ENCODE peak calls at places on chromosome 11, in nine cellular contexts. One of them, this sample, is unnamed.

GRCh38 chr11:114230031-114230430 is 66.2 kb upstream of the NNMT start:
- DNase-seq in mesendoderm: no peak
- DNase-seq in neural progenitor cell: no peak
- DNase-seq in bronchial epithelial cell: no peak
- DNase-seq in mucosa of descending colon: no peak
- DNase-seq in naive thymus-derived CD4-positive, alpha-beta T cell: no peak
- DNase-seq in mammary epithelial cell: no peak
- DNase-seq in hepatocyte: no peak
- DNase-seq in effector memory CD4-positive, alpha-beta T cell: no peak
- DNase-seq in this sample: no peak

GRCh38 chr11:48096588-48097525 is 116.5 kb downstream of the PTPRJ start:
- DNase-seq in neural progenitor cell: no peak
- DNase-seq in mucosa of descending colon: no peak
- DNase-seq in mammary epithelial cell: peak; percentile 64
- DNase-seq in effector memory CD4-positive, alpha-beta T cell: no peak
- DNase-seq in mesendoderm: peak; percentile 93
- DNase-seq in naive thymus-derived CD4-positive, alpha-beta T cell: no peak
- DNase-seq in bronchial epithelial cell: peak; percentile 86
- DNase-seq in hepatocyte: no peak
- DNase-seq in this sample: no peak

GRCh38 chr11:117822031-117822521 is 2.5 kb downstream of the FXYD2 start:
- DNase-seq in mesendoderm: peak; percentile 49
- DNase-seq in mammary epithelial cell: no peak
- DNase-seq in neural progenitor cell: peak; percentile 68
- DNase-seq in hepatocyte: peak; percentile 62
- DNase-seq in mucosa of descending colon: peak; percentile 70
- DNase-seq in bronchial epithelial cell: no peak
- DNase-seq in naive thymus-derived CD4-positive, alpha-beta T cell: peak; percentile 36
- DNase-seq in effector memory CD4-positive, alpha-beta T cell: no peak
- DNase-seq in this sample: no peak

GRCh38 chr11:85132839-85133238 is 494.3 kb downstream of the DLG2 start:
- DNase-seq in mammary epithelial cell: no peak
- DNase-seq in mesendoderm: peak; percentile 12
- DNase-seq in naive thymus-derived CD4-positive, alpha-beta T cell: no peak
- DNase-seq in neural progenitor cell: peak; percentile 54
- DNase-seq in hepatocyte: peak; percentile 5
- DNase-seq in bronchial epithelial cell: no peak
- DNase-seq in mucosa of descending colon: no peak
- DNase-seq in effector memory CD4-positive, alpha-beta T cell: no peak
- DNase-seq in this sample: peak; percentile 33

GRCh38 chr11:128502736-128503135 is 84.6 kb downstream of the ETS1 start:
- DNase-seq in mammary epithelial cell: peak; percentile 89
- DNase-seq in mucosa of descending colon: peak; percentile 37
- DNase-seq in effector memory CD4-positive, alpha-beta T cell: no peak
- DNase-seq in bronchial epithelial cell: peak; percentile 75
- DNase-seq in hepatocyte: peak; percentile 64
- DNase-seq in mesendoderm: no peak
- DNase-seq in naive thymus-derived CD4-positive, alpha-beta T cell: no peak
- DNase-seq in neural progenitor cell: no peak
- DNase-seq in this sample: peak; percentile 92

GRCh38 chr11:110182886-110183285 is 89.7 kb downstream of the ZC3H12C start:
- DNase-seq in effector memory CD4-positive, alpha-beta T cell: no peak
- DNase-seq in neural progenitor cell: no peak
- DNase-seq in naive thymus-derived CD4-positive, alpha-beta T cell: no peak
- DNase-seq in mucosa of descending colon: no peak
- DNase-seq in mesendoderm: no peak
- DNase-seq in bronchial epithelial cell: peak; percentile 91
- DNase-seq in hepatocyte: no peak
- DNase-seq in mammary epithelial cell: peak; percentile 86
- DNase-seq in this sample: no peak

GRCh38 chr11:108551653-108552462 is 41.7 kb downstream of the EXPH5 start:
- DNase-seq in mucosa of descending colon: no peak
- DNase-seq in mammary epithelial cell: no peak
- DNase-seq in bronchial epithelial cell: peak; percentile 33
- DNase-seq in neural progenitor cell: peak; percentile 32
- DNase-seq in effector memory CD4-positive, alpha-beta T cell: no peak
- DNase-seq in naive thymus-derived CD4-positive, alpha-beta T cell: no peak
- DNase-seq in mesendoderm: peak; percentile 76
- DNase-seq in hepatocyte: no peak
- DNase-seq in this sample: peak; percentile 35

GRCh38 chr11:113817162-113817561 is 37.6 kb downstream of the CLDN25 start:
- DNase-seq in neural progenitor cell: no peak
- DNase-seq in mesendoderm: no peak
- DNase-seq in effector memory CD4-positive, alpha-beta T cell: no peak
- DNase-seq in naive thymus-derived CD4-positive, alpha-beta T cell: no peak
- DNase-seq in bronchial epithelial cell: no peak
- DNase-seq in mammary epithelial cell: no peak
- DNase-seq in hepatocyte: no peak
- DNase-seq in mucosa of descending colon: no peak
- DNase-seq in this sample: no peak

GRCh38 chr11:133835258-133836075 is 9.8 kb downstream of the SPATA19 start:
- DNase-seq in mucosa of descending colon: no peak
- DNase-seq in naive thymus-derived CD4-positive, alpha-beta T cell: no peak
- DNase-seq in mesendoderm: peak; percentile 91
- DNase-seq in effector memory CD4-positive, alpha-beta T cell: no peak
- DNase-seq in hepatocyte: peak; percentile 77
- DNase-seq in bronchial epithelial cell: peak; percentile 67
- DNase-seq in neural progenitor cell: peak; percentile 82
- DNase-seq in mammary epithelial cell: peak; percentile 59
- DNase-seq in this sample: peak; percentile 69

DNA sequence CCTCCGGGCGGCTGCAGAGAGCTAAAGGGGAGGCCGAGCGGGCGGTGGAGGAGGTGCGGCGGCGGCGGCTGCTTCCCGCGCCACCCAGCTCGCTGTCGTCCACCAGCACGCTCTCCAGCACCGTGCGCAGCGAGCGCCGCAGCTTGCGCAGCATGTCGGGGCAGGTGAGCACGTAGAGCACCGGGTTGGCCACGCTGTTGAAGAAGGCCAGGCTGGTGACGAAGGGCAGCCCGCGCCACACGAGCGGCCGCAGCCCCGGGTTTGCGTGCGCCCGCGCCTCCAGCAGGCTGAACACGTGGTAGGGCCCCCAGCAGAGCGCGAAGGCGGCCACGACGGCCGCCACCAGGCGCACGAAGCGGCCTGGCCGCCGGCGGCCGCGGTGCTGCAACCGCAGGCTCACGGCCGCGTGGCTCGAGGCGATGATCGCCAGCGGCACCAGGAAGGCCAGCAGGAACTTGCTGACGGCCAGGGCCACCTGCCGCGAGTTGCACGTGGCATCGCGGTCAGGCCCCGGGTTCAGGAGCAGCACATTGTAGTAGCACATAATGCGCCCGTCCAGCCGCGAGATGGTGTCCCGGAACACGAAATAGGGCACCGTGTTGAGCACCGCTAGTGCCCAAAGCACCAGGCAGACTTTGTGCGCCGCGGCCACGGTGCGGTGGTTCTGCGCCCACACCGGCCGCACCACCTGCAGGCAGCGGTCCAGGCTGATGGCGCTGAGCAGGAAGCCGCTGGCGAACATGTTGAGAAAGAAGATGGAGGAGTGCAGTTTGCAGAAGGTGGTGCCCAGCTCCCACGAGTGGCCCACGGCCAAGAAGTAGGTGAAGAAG is 2.9 kb downstream of the PTGDR2 start:
- DNase-seq in mammary epithelial cell: no peak
- DNase-seq in effector memory CD4-positive, alpha-beta T cell: no peak
- DNase-seq in naive thymus-derived CD4-positive, alpha-beta T cell: no peak
- DNase-seq in mucosa of descending colon: peak; percentile 35
- DNase-seq in neural progenitor cell: peak; percentile 57
- DNase-seq in mesendoderm: no peak
- DNase-seq in hepatocyte: no peak
- DNase-seq in bronchial epithelial cell: peak; percentile 20
- DNase-seq in this sample: no peak
- H3K36me3 ChIP-seq in mammary epithelial cell: no peaks in the 10 kb centered on the region
- H3K36me3 ChIP-seq in effector memory CD4-positive, alpha-beta T cell: peaks cover 45% of the 10 kb centered on the region
- H3K36me3 ChIP-seq in naive thymus-derived CD4-positive, alpha-beta T cell: peaks cover 50% of the 10 kb centered on the region
- H3K36me3 ChIP-seq in mucosa of descending colon: no peaks in the 10 kb centered on the region
- H3K36me3 ChIP-seq in neural progenitor cell: no peaks in the 10 kb centered on the region
- H3K36me3 ChIP-seq in mesendoderm: peaks cover 8% of the 10 kb centered on the region
- H3K36me3 ChIP-seq in hepatocyte: no peaks in the 10 kb centered on the region
- H3K36me3 ChIP-seq in bronchial epithelial cell: peaks cover 6% of the 10 kb centered on the region
- H3K36me3 ChIP-seq in this sample: no peaks in the 10 kb centered on the region

GRCh38 chr11:63749624-63750023 is 19.0 kb downstream of the ZFTA start:
- DNase-seq in naive thymus-derived CD4-positive, alpha-beta T cell: no peak
- DNase-seq in bronchial epithelial cell: no peak
- DNase-seq in neural progenitor cell: no peak
- DNase-seq in mucosa of descending colon: no peak
- DNase-seq in mammary epithelial cell: no peak
- DNase-seq in effector memory CD4-positive, alpha-beta T cell: no peak
- DNase-seq in hepatocyte: no peak
- DNase-seq in mesendoderm: no peak
- DNase-seq in this sample: no peak
- H3K36me3 ChIP-seq in naive thymus-derived CD4-positive, alpha-beta T cell: peaks cover 8% of the 10 kb centered on the region
- H3K36me3 ChIP-seq in bronchial epithelial cell: peaks cover 6% of the 10 kb centered on the region
- H3K36me3 ChIP-seq in neural progenitor cell: no peaks in the 10 kb centered on the region
- H3K36me3 ChIP-seq in mucosa of descending colon: no peaks in the 10 kb centered on the region
- H3K36me3 ChIP-seq in mammary epithelial cell: peaks cover 12% of the 10 kb centered on the region
- H3K36me3 ChIP-seq in effector memory CD4-positive, alpha-beta T cell: peaks cover 7% of the 10 kb centered on the region
- H3K36me3 ChIP-seq in hepatocyte: peaks cover 2% of the 10 kb centered on the region
- H3K36me3 ChIP-seq in mesendoderm: peaks cover 4% of the 10 kb centered on the region
- H3K36me3 ChIP-seq in this sample: peaks cover 16% of the 10 kb centered on the region

GRCh38 chr11:33086017-33086416 is 46.6 kb downstream of the TCP11L1 start:
- DNase-seq in effector memory CD4-positive, alpha-beta T cell: no peak
- DNase-seq in mesendoderm: no peak
- DNase-seq in mucosa of descending colon: no peak
- DNase-seq in bronchial epithelial cell: no peak
- DNase-seq in hepatocyte: no peak
- DNase-seq in mammary epithelial cell: no peak
- DNase-seq in naive thymus-derived CD4-positive, alpha-beta T cell: no peak
- DNase-seq in neural progenitor cell: no peak
- DNase-seq in this sample: no peak
- H3K36me3 ChIP-seq in effector memory CD4-positive, alpha-beta T cell: peaks cover 10% of the 10 kb centered on the region
- H3K36me3 ChIP-seq in mesendoderm: peaks cover 6% of the 10 kb centered on the region
- H3K36me3 ChIP-seq in mucosa of descending colon: no peaks in the 10 kb centered on the region
- H3K36me3 ChIP-seq in bronchial epithelial cell: no peaks in the 10 kb centered on the region
- H3K36me3 ChIP-seq in hepatocyte: peaks cover 8% of the 10 kb centered on the region
- H3K36me3 ChIP-seq in mammary epithelial cell: peaks cover 25% of the 10 kb centered on the region
- H3K36me3 ChIP-seq in naive thymus-derived CD4-positive, alpha-beta T cell: peaks cover 24% of the 10 kb centered on the region
- H3K36me3 ChIP-seq in neural progenitor cell: peaks cover 16% of the 10 kb centered on the region
- H3K36me3 ChIP-seq in this sample: peaks cover 29% of the 10 kb centered on the region

GRCh38 chr11:73870261-73870660 is 6.4 kb downstream of the COA4 start:
- DNase-seq in mammary epithelial cell: no peak
- DNase-seq in naive thymus-derived CD4-positive, alpha-beta T cell: no peak
- DNase-seq in mucosa of descending colon: no peak
- DNase-seq in mesendoderm: no peak
- DNase-seq in neural progenitor cell: no peak
- DNase-seq in bronchial epithelial cell: no peak
- DNase-seq in hepatocyte: no peak
- DNase-seq in effector memory CD4-positive, alpha-beta T cell: no peak
- DNase-seq in this sample: no peak
- H3K36me3 ChIP-seq in mammary epithelial cell: peaks cover 4% of the 10 kb centered on the region
- H3K36me3 ChIP-seq in naive thymus-derived CD4-positive, alpha-beta T cell: peaks cover 44% of the 10 kb centered on the region
- H3K36me3 ChIP-seq in mucosa of descending colon: no peaks in the 10 kb centered on the region
- H3K36me3 ChIP-seq in mesendoderm: peaks cover 10% of the 10 kb centered on the region
- H3K36me3 ChIP-seq in neural progenitor cell: no peaks in the 10 kb centered on the region
- H3K36me3 ChIP-seq in bronchial epithelial cell: peaks cover 5% of the 10 kb centered on the region
- H3K36me3 ChIP-seq in hepatocyte: no peaks in the 10 kb centered on the region
- H3K36me3 ChIP-seq in effector memory CD4-positive, alpha-beta T cell: peaks cover 18% of the 10 kb centered on the region
- H3K36me3 ChIP-seq in this sample: peaks cover 13% of the 10 kb centered on the region

DNA sequence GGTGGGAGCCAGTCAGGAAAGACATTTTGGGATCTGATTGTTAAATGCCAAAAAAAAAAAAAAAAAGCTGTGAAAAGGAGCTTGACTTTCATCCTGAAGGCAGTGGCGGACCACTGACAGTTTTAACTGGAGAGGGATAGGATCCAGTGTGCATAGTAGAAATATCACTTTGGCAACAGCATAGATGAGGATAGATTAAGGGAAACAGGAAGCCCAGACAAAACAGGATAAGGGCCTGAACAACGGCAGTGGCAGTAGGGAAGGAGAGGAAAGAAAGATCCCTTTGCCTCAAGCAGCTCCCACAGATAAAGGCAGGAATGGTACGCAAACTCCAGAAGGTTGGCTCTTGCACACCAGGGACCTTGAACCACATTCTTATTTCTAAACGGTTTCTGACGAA is 99.3 kb downstream of the GAB2 start:
- DNase-seq in mesendoderm: no peak
- DNase-seq in neural progenitor cell: no peak
- DNase-seq in hepatocyte: no peak
- DNase-seq in naive thymus-derived CD4-positive, alpha-beta T cell: no peak
- DNase-seq in effector memory CD4-positive, alpha-beta T cell: no peak
- DNase-seq in mammary epithelial cell: no peak
- DNase-seq in mucosa of descending colon: no peak
- DNase-seq in bronchial epithelial cell: no peak
- DNase-seq in this sample: no peak
- H3K36me3 ChIP-seq in mesendoderm: no peaks in the 10 kb centered on the region
- H3K36me3 ChIP-seq in neural progenitor cell: no peaks in the 10 kb centered on the region
- H3K36me3 ChIP-seq in hepatocyte: no peaks in the 10 kb centered on the region
- H3K36me3 ChIP-seq in naive thymus-derived CD4-positive, alpha-beta T cell: no peaks in the 10 kb centered on the region
- H3K36me3 ChIP-seq in effector memory CD4-positive, alpha-beta T cell: no peaks in the 10 kb centered on the region
- H3K36me3 ChIP-seq in mammary epithelial cell: no peaks in the 10 kb centered on the region
- H3K36me3 ChIP-seq in mucosa of descending colon: no peaks in the 10 kb centered on the region
- H3K36me3 ChIP-seq in bronchial epithelial cell: no peaks in the 10 kb centered on the region
- H3K36me3 ChIP-seq in this sample: no peaks in the 10 kb centered on the region

DNA sequence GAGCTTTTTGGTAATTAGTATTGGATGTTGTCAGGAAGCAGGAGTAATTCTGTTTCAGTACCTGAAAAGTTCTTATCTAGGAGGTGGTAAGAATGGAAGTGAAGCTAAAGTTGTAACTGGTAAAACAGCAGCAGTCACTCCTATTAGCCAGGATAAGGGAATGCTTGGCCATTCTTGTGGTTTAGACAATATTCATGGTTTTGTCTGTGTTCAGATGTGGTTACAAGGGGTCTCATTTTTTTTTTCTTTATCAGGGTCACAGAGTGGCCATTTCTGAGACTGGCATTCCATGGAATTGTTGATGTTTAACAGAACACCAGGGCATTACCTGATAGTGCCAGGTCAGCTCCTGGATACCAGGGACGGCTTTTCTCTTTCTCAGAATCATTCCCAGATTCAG is 23.8 kb downstream of the TAF1D start:
- DNase-seq in hepatocyte: no peak
- DNase-seq in mucosa of descending colon: no peak
- DNase-seq in bronchial epithelial cell: no peak
- DNase-seq in mesendoderm: no peak
- DNase-seq in effector memory CD4-positive, alpha-beta T cell: no peak
- DNase-seq in neural progenitor cell: no peak
- DNase-seq in mammary epithelial cell: no peak
- DNase-seq in naive thymus-derived CD4-positive, alpha-beta T cell: no peak
- DNase-seq in this sample: no peak
- H3K36me3 ChIP-seq in hepatocyte: no peaks in the 10 kb centered on the region
- H3K36me3 ChIP-seq in mucosa of descending colon: no peaks in the 10 kb centered on the region
- H3K36me3 ChIP-seq in bronchial epithelial cell: peaks cover 6% of the 10 kb centered on the region
- H3K36me3 ChIP-seq in mesendoderm: no peaks in the 10 kb centered on the region
- H3K36me3 ChIP-seq in effector memory CD4-positive, alpha-beta T cell: peaks cover 17% of the 10 kb centered on the region
- H3K36me3 ChIP-seq in neural progenitor cell: peaks cover 16% of the 10 kb centered on the region
- H3K36me3 ChIP-seq in mammary epithelial cell: peaks cover 3% of the 10 kb centered on the region
- H3K36me3 ChIP-seq in naive thymus-derived CD4-positive, alpha-beta T cell: peaks cover 35% of the 10 kb centered on the region
- H3K36me3 ChIP-seq in this sample: peaks cover 12% of the 10 kb centered on the region

GRCh38 chr11:121613724-121614123 is 161.0 kb upstream of the SORL1-AS1 start:
- DNase-seq in bronchial epithelial cell: no peak
- DNase-seq in mesendoderm: no peak
- DNase-seq in effector memory CD4-positive, alpha-beta T cell: no peak
- DNase-seq in mucosa of descending colon: no peak
- DNase-seq in naive thymus-derived CD4-positive, alpha-beta T cell: no peak
- DNase-seq in mammary epithelial cell: no peak
- DNase-seq in hepatocyte: no peak
- DNase-seq in neural progenitor cell: no peak
- DNase-seq in this sample: peak; percentile 29
- H3K36me3 ChIP-seq in bronchial epithelial cell: peaks cover 3% of the 10 kb centered on the region
- H3K36me3 ChIP-seq in mesendoderm: peaks cover 6% of the 10 kb centered on the region
- H3K36me3 ChIP-seq in effector memory CD4-positive, alpha-beta T cell: peaks cover 98% of the 10 kb centered on the region
- H3K36me3 ChIP-seq in mucosa of descending colon: no peaks in the 10 kb centered on the region
- H3K36me3 ChIP-seq in naive thymus-derived CD4-positive, alpha-beta T cell: peaks cover 99% of the 10 kb centered on the region
- H3K36me3 ChIP-seq in mammary epithelial cell: peaks cover 14% of the 10 kb centered on the region
- H3K36me3 ChIP-seq in hepatocyte: no peaks in the 10 kb centered on the region
- H3K36me3 ChIP-seq in neural progenitor cell: no peaks in the 10 kb centered on the region
- H3K36me3 ChIP-seq in this sample: no peaks in the 10 kb centered on the region